ENCODE peak calls at places on chromosomes 16 and 17, in four cellular contexts. X, V, A and D are unnamed samples.
A peak's percentile ranks its signal among the peaks of the same experiment; 100 is the strongest.

GRCh38 chr17:68433911-68434503 is 23.3 kb downstream of the WIPI1 start:
- DNase-seq in X (no peak), V (no peak), A (no peak), D (no peak)

GRCh38 chr17:33113281-33114010 is 121.8 kb downstream of the SPACA3 start:
- DNase-seq in X (no peak), V (no peak), A (no peak), D (no peak)

GRCh38 chr16:57764341-57765159 is 29.0 kb downstream of the KATNB1 start:
- DNase-seq in X (peak; percentile 95), V (peak; percentile 100), A (peak; percentile 46), D (peak; percentile 98)

GRCh38 chr17:62678214-62678919 is 50.9 kb downstream of the MRC2 start:
- DNase-seq in X (no peak), V (no peak), A (no peak), D (no peak)

GRCh38 chr17:36602030-36602737 is 801 bp downstream of the MRM1 start:
- DNase-seq in X (no peak), V (no peak), A (no peak), D (no peak)

GRCh38 chr17:15247891-15248529 is 17.1 kb downstream of the PMP22 start:
- DNase-seq in X (peak; percentile 24), V (no peak), A (no peak), D (peak; percentile 47)

GRCh38 chr17:29078183-29079045 is 35.5 kb downstream of the PIPOX start:
- DNase-seq in X (no peak), V (no peak), A (no peak), D (no peak)

GRCh38 chr16:80273635-80274538 is 266.9 kb upstream of the DYNLRB2 start:
- DNase-seq in X (no peak), V (no peak), A (no peak), D (no peak)

GRCh38 chr16:48123104-48123788 is 32.5 kb downstream of the ABCC12 start:
- DNase-seq in X (no peak), V (peak; percentile 55), A (peak; percentile 32), D (peak; percentile 96)

GRCh38 chr16:65314246-65315003 is 192.6 kb upstream of the CDH11 start:
- DNase-seq in X (no peak), V (no peak), A (no peak), D (no peak)

GRCh38 chr16:17470002-17470870 is 524 bp downstream of the XYLT1 start:
- DNase-seq in X (peak; percentile 23), V (peak; percentile 37), A (no peak), D (no peak)

GRCh38 chr16:75075688-75076268 is 40.8 kb downstream of the LDHD start:
- DNase-seq in X (no peak), V (no peak), A (no peak), D (no peak)

GRCh38 chr17:75778861-75779249 is 5.8 kb upstream of the UNK start:
- DNase-seq in X (peak; percentile 75), V (no peak), A (peak; percentile 49), D (peak; percentile 74)

GRCh38 chr16:15643453-15644305 is 725 bp upstream of the MARF1 start:
- DNase-seq in X (no peak), V (no peak), A (peak; percentile 84), D (peak; percentile 74)

GRCh38 chr17:74524751-74525725 is 6.2 kb downstream of the CD300LB start:
- DNase-seq in X (no peak), V (no peak), A (no peak), D (no peak)

GRCh38 chr17:82101301-82101715 is 3.3 kb upstream of the FASN start:
- DNase-seq in X (no peak), V (no peak), A (no peak), D (no peak)

GRCh38 chr16:81005644-81006471 is 827 bp downstream of the CMC2 start:
- DNase-seq in X (no peak), V (no peak), A (peak; percentile 61), D (peak; percentile 57)

GRCh38 chr17:69434164-69434579 is 19.7 kb downstream of the MAP2K6 start:
- DNase-seq in X (no peak), V (no peak), A (no peak), D (no peak)

GRCh38 chr16:17885659-17886200 is 415.0 kb upstream of the XYLT1 start:
- DNase-seq in X (peak; percentile 12), V (no peak), A (no peak), D (no peak)

GRCh38 chr16:50442221-50442620 is 73.4 kb upstream of the BRD7 start:
- DNase-seq in X (no peak), V (no peak), A (no peak), D (no peak)

GRCh38 chr17:51118330-51119195 is 2.1 kb downstream of the SPAG9 start:
- DNase-seq in X (no peak), V (no peak), A (peak; percentile 77), D (no peak)

GRCh38 chr16:86199871-86200700 is 301.1 kb downstream of the IRF8 start:
- DNase-seq in X (no peak), V (no peak), A (no peak), D (no peak)
- TF ChIP-seq HMGXB4 in X (no peak), V (no peak), A (no peak), D (no peak)

GRCh38 chr16:28295213-28295612 is 2.9 kb downstream of the SBK1 start:
- DNase-seq in X (no peak), V (no peak), A (no peak), D (no peak)
- TF ChIP-seq HMGXB4 in X (no peak), V (no peak), A (no peak), D (no peak)

GRCh38 chr16:83420206-83420760 is 387.5 kb upstream of the HSBP1 start:
- DNase-seq in X (no peak), V (peak; percentile 18), A (peak; percentile 19), D (no peak)

GRCh38 chr16:83418565-83418964 is 389.2 kb upstream of the HSBP1 start:
- DNase-seq in X (no peak), V (no peak), A (no peak), D (no peak)
- TF ChIP-seq HMGXB4 in X (no peak), V (no peak), A (no peak), D (no peak)

GRCh38 chr17:30926516-30926915 is 4.8 kb downstream of the ADAP2 start:
- DNase-seq in X (no peak), V (no peak), A (no peak), D (no peak)
- TF ChIP-seq HMGXB4 in X (no peak), V (no peak), A (no peak), D (no peak)